ENCODE peak calls at places on chromosomes 12 and 14, in four cellular contexts. B, Q, L and D are unnamed samples.

GRCh38 chr14:102280376-102280962 is 24.5 kb downstream of the MOK start:
- DNase-seq in B (peak; percentile 99), Q (peak; percentile 100), L (peak; percentile 72), D (peak; percentile 93)

GRCh38 chr12:82378997-82379396 is 20.7 kb downstream of the METTL25 start:
- DNase-seq in B (no peak), Q (no peak), L (no peak), D (no peak)

GRCh38 chr12:103794814-103795213 is 46.2 kb downstream of the NT5DC3 start:
- DNase-seq in B (no peak), Q (no peak), L (no peak), D (no peak)

GRCh38 chr12:79424109-79424721 is 266.5 kb downstream of the PAWR start:
- DNase-seq in B (peak; percentile 95), Q (peak; percentile 94), L (peak; percentile 48), D (peak; percentile 69)

GRCh38 chr14:53327716-53328115 is 174.6 kb upstream of the DDHD1 start:
- DNase-seq in B (peak; percentile 69), Q (peak; percentile 65), L (peak; percentile 30), D (no peak)

GRCh38 chr14:21408152-21408551 is 24.3 kb upstream of the SUPT16H start:
- DNase-seq in B (peak; percentile 65), Q (peak; percentile 66), L (peak; percentile 35), D (peak; percentile 56)

GRCh38 chr14:31292962-31293616 is 85.5 kb upstream of the HECTD1 start:
- DNase-seq in B (no peak), Q (no peak), L (no peak), D (no peak)

GRCh38 chr12:103431950-103432349 is 63.8 kb downstream of the C12orf42 start:
- DNase-seq in B (no peak), Q (no peak), L (no peak), D (no peak)

GRCh38 chr14:87430810-87431209 is 562.2 kb downstream of the GALC start:
- DNase-seq in B (peak; percentile 75), Q (no peak), L (peak; percentile 39), D (no peak)

GRCh38 chr14:91245029-91245428 is 525 bp upstream of the GPR68 start:
- DNase-seq in B (no peak), Q (no peak), L (no peak), D (no peak)

GRCh38 chr14:101483829-101484228 is 77.5 kb upstream of the DIO3 start:
- DNase-seq in B (no peak), Q (no peak), L (no peak), D (no peak)

GRCh38 chr14:70320294-70320693 is 39.2 kb downstream of the COX16 start:
- DNase-seq in B (no peak), Q (no peak), L (no peak), D (no peak)

GRCh38 chr14:20460458-20461229 is 590 bp downstream of the PIP4P1 start:
- DNase-seq in B (no peak), Q (no peak), L (no peak), D (no peak)

GRCh38 chr12:47808049-47808448 is 11.7 kb downstream of the HDAC7 start:
- DNase-seq in B (peak; percentile 68), Q (peak; percentile 65), L (no peak), D (peak; percentile 37)